ENCODE peak calls at places on chromosomes 13 and 19, in five cellular contexts. Y is left ventricle myocardium inferior, U is AG10803, X is right lobe of liver, O is cardiac muscle cell. J is an unnamed sample.

GRCh38 chr19:2254052-2254872 is 2.0 kb downstream of the JSRP1 start:
- DNase-seq in Y (no peak), U (no peak), X (no peak), O (peak), J (no peak)

GRCh38 chr19:31408460-31409124 is 59.4 kb upstream of the TSHZ3 start:
- DNase-seq in Y (no peak), U (peak), X (no peak), O (no peak), J (peak)

GRCh38 chr19:54572696-54573311 is 786 bp upstream of the LILRA2 start:
- DNase-seq in Y (peak), U (no peak), X (peak), O (no peak), J (no peak)

GRCh38 chr19:37905936-37906867 is at the start of gene WDR87:
- DNase-seq in Y (no peak), U (peak), X (peak), O (no peak), J (no peak)

GRCh38 chr13:37485766-37486165 is 112.8 kb downstream of the POSTN start:
- DNase-seq in Y (no peak), U (peak), X (no peak), O (no peak), J (no peak)

GRCh38 chr13:99367663-99368448 is 60.7 kb upstream of the GPR183 start:
- DNase-seq in Y (no peak), U (no peak), X (no peak), O (no peak), J (no peak)

GRCh38 chr13:51097353-51098043 is 13.6 kb downstream of the C13orf42 start:
- DNase-seq in Y (no peak), U (no peak), X (no peak), O (peak), J (no peak)

GRCh38 chr13:111267784-111268183 is 52.7 kb upstream of the TEX29 start:
- DNase-seq in Y (no peak), U (no peak), X (no peak), O (no peak), J (no peak)

GRCh38 chr13:113915786-113916329 is 52.0 kb upstream of the GAS6 start:
- DNase-seq in Y (no peak), U (no peak), X (no peak), O (no peak), J (no peak)

GRCh38 chr19:52527134-52527953 is at the start of gene ZNF808:
- DNase-seq in Y (peak), U (peak), X (peak), O (peak), J (peak)
- H3K4me3 ChIP-seq in Y (peak), U (peak), X (peak), O (peak), J (peak)

GRCh38 chr19:33195711-33196347 is 1.7 kb downstream of the LRP3 start:
- DNase-seq in Y (no peak), U (no peak), X (no peak), O (no peak), J (no peak)
- H3K4me3 ChIP-seq in Y (peak), U (peak), X (peak), O (peak), J (peak)

DNA sequence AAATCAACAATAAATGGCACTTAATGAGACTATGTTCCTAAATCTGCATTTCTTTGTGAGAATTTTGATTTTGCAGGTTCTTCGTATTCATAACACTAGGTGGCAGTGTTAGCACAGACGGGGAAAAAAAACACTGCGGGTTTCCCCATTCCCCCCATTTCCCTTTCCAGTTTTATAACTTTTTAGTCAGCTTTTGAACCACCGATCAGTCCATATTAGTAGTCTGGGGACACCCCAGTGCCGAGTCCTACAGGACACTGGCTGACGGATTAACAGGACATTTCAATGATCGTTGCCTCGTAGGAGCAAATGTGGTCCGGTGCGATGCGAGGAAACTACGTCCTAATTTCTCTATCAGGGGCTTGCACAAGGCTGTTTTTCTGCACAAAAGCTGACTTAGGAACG is 234.3 kb downstream of the LMO7 start:
- DNase-seq in Y (no peak), U (peak), X (no peak), O (peak), J (no peak)
- H3K4me3 ChIP-seq in Y (peak), U (peak), X (peak), O (no peak), J (peak)

GRCh38 chr19:10226376-10227214 is 4.5 kb downstream of the S1PR2 start:
- DNase-seq in Y (peak), U (peak), X (no peak), O (no peak), J (peak)
- H3K4me3 ChIP-seq in Y (peak), U (peak), X (no peak), O (no peak), J (no peak)

DNA sequence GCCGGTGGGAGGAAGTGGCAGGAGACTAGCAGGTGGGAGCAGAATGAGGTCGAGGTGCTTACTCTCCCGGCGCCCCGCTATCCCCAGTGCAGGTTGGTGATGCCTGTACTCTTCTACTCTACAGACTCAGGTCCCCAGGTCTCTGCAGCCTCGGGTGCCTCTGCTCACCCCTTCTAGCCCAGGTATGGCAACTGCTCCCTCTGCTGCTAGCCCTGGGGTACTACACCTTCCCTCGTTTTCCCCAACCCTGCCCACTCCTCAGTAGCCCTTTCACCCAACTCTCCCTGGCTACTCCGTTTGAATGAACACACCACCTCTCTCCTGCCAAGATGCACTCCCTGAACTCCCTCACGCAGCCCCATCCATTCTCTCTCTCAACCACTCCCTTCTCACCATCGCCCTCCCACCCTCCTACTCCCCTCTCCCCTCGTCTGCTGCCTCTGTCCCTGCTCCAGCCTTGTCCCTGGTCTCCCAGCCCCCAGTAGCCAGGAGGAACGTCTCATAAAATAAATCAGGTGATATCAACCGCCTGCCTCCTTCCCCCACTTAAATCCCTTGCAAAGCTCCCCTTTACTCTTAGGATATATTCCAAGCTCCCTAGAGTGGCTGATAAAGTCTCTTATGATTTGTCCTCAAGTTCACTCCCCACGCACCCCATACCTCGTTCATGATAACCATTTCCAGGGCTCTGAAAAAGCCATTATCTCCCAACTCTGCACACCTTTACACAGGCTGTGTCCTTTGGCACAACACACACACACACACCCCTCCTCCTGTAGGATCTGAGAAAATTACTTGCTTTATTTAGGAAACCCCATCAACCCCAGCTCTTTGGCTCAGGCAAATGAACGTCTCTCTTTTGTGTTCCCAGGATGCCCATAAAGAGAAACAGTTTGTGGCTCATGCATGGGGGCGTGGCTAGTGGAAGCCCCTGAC is 8.2 kb upstream of the MEIS3 start:
- DNase-seq in Y (peak), U (peak), X (no peak), O (peak), J (no peak)
- H3K4me3 ChIP-seq in Y (peak), U (peak), X (no peak), O (peak), J (peak)

DNA sequence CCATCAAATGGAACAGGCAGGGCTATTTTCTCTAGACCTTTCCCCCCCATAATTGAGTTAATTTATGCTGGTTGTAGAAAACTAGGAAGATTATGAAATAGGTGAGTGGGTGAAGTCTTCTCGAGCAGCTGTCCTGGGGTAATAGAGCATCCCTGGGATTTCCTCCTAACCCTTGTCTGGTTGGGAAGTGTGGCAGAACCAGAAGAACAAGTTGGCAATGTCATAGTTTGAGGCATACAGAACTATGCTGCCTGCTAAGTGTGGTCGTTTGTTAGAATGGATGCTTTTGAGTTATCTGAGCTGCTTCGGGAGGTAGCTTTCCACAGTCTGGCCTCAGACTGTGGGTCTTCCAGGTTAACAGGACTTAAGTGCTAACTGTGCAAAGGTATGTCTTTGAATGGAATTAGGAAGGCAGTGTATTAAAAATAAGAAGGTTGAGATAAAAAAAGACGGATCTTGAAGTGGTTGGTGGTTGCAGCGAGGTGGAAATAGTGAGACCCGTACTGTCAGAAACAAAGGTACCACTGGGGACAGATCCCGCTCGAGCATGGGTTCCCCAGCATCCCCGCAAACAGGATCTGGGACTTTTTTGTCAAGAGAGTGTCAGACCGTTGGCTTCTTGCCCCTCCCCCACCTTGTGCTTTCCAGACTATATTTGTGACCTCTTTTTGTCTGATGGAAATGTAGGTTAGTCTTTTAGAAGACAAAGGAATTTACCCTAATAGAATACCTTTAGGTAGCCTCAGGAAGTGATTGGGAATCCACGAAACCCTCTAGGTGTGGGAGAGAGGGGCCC is 4.0 kb downstream of the GATAD2A start:
- DNase-seq in Y (no peak), U (no peak), X (no peak), O (no peak), J (no peak)
- H3K4me3 ChIP-seq in Y (no peak), U (no peak), X (no peak), O (no peak), J (no peak)

GRCh38 chr13:95601906-95602305 is 42.6 kb downstream of the DZIP1 start:
- DNase-seq in Y (no peak), U (no peak), X (no peak), O (no peak), J (no peak)

GRCh38 chr13:95601216-95601615 is 43.3 kb downstream of the DZIP1 start:
- DNase-seq in Y (no peak), U (no peak), X (no peak), O (no peak), J (no peak)

GRCh38 chr13:95605426-95606125 is 38.9 kb downstream of the DZIP1 start:
- DNase-seq in Y (no peak), U (no peak), X (no peak), O (no peak), J (no peak)

GRCh38 chr13:95604534-95604915 is 40.0 kb downstream of the DZIP1 start:
- DNase-seq in Y (no peak), U (no peak), X (no peak), O (no peak), J (no peak)

GRCh38 chr13:95603887-95604533 is 40.5 kb downstream of the DZIP1 start:
- DNase-seq in Y (no peak), U (no peak), X (peak), O (no peak), J (no peak)
- H3K4me3 ChIP-seq in Y (no peak), U (no peak), X (no peak), O (no peak), J (no peak)

GRCh38 chr19:6033744-6034264 is 55.9 kb upstream of the RANBP3 start:
- DNase-seq in Y (no peak), U (no peak), X (no peak), O (no peak), J (no peak)

GRCh38 chr19:6032827-6033226 is 54.9 kb upstream of the RANBP3 start:
- DNase-seq in Y (no peak), U (no peak), X (no peak), O (no peak), J (no peak)

GRCh38 chr19:6034512-6034911 is 56.6 kb upstream of the RANBP3 start:
- DNase-seq in Y (no peak), U (no peak), X (no peak), O (no peak), J (no peak)

GRCh38 chr19:6032381-6032780 is 54.4 kb upstream of the RANBP3 start:
- DNase-seq in Y (no peak), U (no peak), X (no peak), O (no peak), J (no peak)

DNA sequence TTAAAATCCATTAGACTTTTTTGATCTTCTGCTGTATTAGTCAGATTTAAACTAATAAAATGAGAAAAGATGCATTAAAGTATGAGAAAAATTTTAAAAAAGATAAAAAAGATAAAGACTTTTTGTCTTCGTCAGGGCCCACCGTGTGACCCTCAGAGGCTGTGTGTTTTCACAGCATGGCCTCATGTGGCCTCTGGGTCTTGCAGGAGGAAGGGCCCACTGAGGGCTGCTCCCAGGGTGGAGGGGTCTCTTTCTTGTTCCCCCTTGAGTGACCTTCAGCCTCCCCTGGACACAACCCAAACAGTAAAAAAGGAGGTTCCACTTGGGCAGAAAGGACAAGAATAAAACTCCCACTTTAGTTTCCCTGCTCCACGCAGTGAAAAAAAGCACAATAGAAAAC is 57.1 kb upstream of the RANBP3 start:
- DNase-seq in Y (no peak), U (no peak), X (no peak), O (no peak), J (no peak)
- H3K4me3 ChIP-seq in Y (no peak), U (no peak), X (no peak), O (no peak), J (no peak)

GRCh38 chr19:41273076-41273475 is 8.9 kb downstream of the HNRNPUL1 start:
- DNase-seq in Y (no peak), U (no peak), X (no peak), O (no peak), J (no peak)

GRCh38 chr19:41269055-41269454 is 4.9 kb downstream of the HNRNPUL1 start:
- DNase-seq in Y (no peak), U (no peak), X (no peak), O (no peak), J (no peak)

GRCh38 chr19:41264581-41265375 is 606 bp downstream of the HNRNPUL1 start:
- DNase-seq in Y (peak), U (peak), X (peak), O (peak), J (no peak)

GRCh38 chr19:41265376-41266153 is 1.4 kb downstream of the HNRNPUL1 start:
- DNase-seq in Y (no peak), U (peak), X (no peak), O (peak), J (no peak)

DNA sequence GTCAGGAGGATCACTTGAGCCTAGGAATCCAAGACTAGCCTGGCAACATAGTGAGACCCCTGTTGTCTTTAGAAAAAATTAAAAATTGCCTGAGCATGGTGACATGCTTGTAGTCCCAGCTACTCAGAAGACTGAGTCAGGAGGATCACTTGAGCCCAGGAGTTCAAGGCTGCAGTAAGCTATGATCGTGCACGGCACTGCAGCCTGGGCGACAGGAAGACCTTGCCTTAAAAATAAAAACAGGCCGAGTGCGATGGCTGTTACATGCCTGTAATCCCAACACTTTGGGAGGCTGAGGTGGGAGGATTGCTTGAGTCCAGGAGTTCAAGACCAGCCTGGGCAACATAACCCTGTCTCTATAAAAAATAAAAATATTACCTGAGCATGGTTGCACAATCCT is 5.4 kb downstream of the HNRNPUL1 start:
- DNase-seq in Y (no peak), U (no peak), X (no peak), O (no peak), J (no peak)
- H3K4me3 ChIP-seq in Y (no peak), U (no peak), X (no peak), O (no peak), J (no peak)

GRCh38 chr19:5947435-5947834 is 30.5 kb downstream of the RANBP3 start:
- DNase-seq in Y (peak), U (peak), X (peak), O (no peak), J (peak)
- H3K4me3 ChIP-seq in Y (peak), U (peak), X (no peak), O (no peak), J (no peak)